ENCODE peak calls at places on chromosomes 16 and 17, in seven cellular contexts. J is thoracic aorta, E is heart right ventricle, Q is Peyer's patch, H is DND-41, D is IMR-90, Z is AG04450. W is an unnamed sample.

GRCh38 chr17:72915631-72916081 is 176.8 kb downstream of the SLC39A11 start:
- DNase-seq in J (no peak), E (no peak), Q (no peak), H (no peak), D (no peak), Z (no peak), W (no peak)

GRCh38 chr16:31707743-31708335 is 165.8 kb upstream of the ZNF267 start:
- DNase-seq in J (no peak), E (no peak), Q (no peak), H (no peak), D (no peak), Z (no peak), W (no peak)

GRCh38 chr17:63480826-63481487 is 4.1 kb downstream of the ACE start:
- DNase-seq in J (no peak), E (no peak), Q (no peak), H (no peak), D (no peak), Z (no peak), W (no peak)

GRCh38 chr17:47733414-47734288 is 615 bp downstream of the TBX21 start:
- DNase-seq in J (no peak), E (no peak), Q (peak; percentile 49), H (no peak), D (no peak), Z (no peak), W (no peak)

GRCh38 chr16:2964416-2965223 is 545 bp downstream of the KREMEN2 start:
- DNase-seq in J (no peak), E (no peak), Q (peak; percentile 68), H (peak; percentile 59), D (no peak), Z (no peak), W (no peak)

GRCh38 chr17:11948791-11949190 is 48.5 kb downstream of the ZNF18 start:
- DNase-seq in J (no peak), E (peak; percentile 24), Q (no peak), H (no peak), D (peak; percentile 86), Z (peak; percentile 62), W (no peak)

GRCh38 chr17:74512041-74512440 is 19.2 kb downstream of the CD300LB start:
- DNase-seq in J (no peak), E (peak; percentile 28), Q (peak; percentile 30), H (no peak), D (no peak), Z (no peak), W (no peak)

GRCh38 chr17:8237175-8237574 is 10.7 kb downstream of the CTC1 start:
- DNase-seq in J (no peak), E (no peak), Q (no peak), H (no peak), D (no peak), Z (no peak), W (no peak)

GRCh38 chr16:2471016-2471652 is at the start of gene NTN3:
- DNase-seq in J (no peak), E (no peak), Q (no peak), H (peak; percentile 52), D (no peak), Z (no peak), W (no peak)

GRCh38 chr16:52456368-52456767 is 90.6 kb downstream of the TOX3 start:
- DNase-seq in J (no peak), E (no peak), Q (no peak), H (no peak), D (no peak), Z (no peak), W (no peak)

GRCh38 chr16:57600952-57601580 is 27.4 kb upstream of the ADGRG1 start:
- DNase-seq in J (no peak), E (no peak), Q (no peak), H (no peak), D (no peak), Z (no peak), W (no peak)

GRCh38 chr17:61816538-61816937 is 46.8 kb downstream of the BRIP1 start:
- DNase-seq in J (no peak), E (no peak), Q (no peak), H (no peak), D (peak; percentile 62), Z (no peak), W (no peak)

GRCh38 chr16:31458073-31458834 is 1.0 kb upstream of the ARMC5 start:
- DNase-seq in J (no peak), E (peak; percentile 59), Q (peak; percentile 82), H (peak; percentile 79), D (peak; percentile 45), Z (no peak), W (no peak)

GRCh38 chr17:50060951-50061712 is 5.2 kb downstream of the ITGA3 start:
- DNase-seq in J (peak; percentile 89), E (peak; percentile 91), Q (no peak), H (no peak), D (peak; percentile 75), Z (no peak), W (peak; percentile 82)

GRCh38 chr17:66795486-66795885 is 39.4 kb upstream of the CACNG5 start:
- DNase-seq in J (no peak), E (no peak), Q (no peak), H (no peak), D (no peak), Z (no peak), W (no peak)

GRCh38 chr17:46159686-46160085 is 33.5 kb downstream of the KANSL1 start:
- DNase-seq in J (no peak), E (no peak), Q (no peak), H (no peak), D (peak; percentile 87), Z (peak; percentile 54), W (no peak)

GRCh38 chr17:78263063-78263735 is 31.8 kb downstream of the TMEM235 start:
- DNase-seq in J (no peak), E (peak; percentile 55), Q (peak; percentile 75), H (no peak), D (no peak), Z (no peak), W (no peak)

GRCh38 chr17:68290268-68290954 is 516 bp downstream of the SLC16A6 start:
- DNase-seq in J (no peak), E (peak; percentile 14), Q (peak; percentile 74), H (peak; percentile 87), D (no peak), Z (no peak), W (no peak)

GRCh38 chr16:86575754-86576557 is 2.4 kb upstream of the FOXL1 start:
- DNase-seq in J (peak; percentile 79), E (peak; percentile 86), Q (peak; percentile 79), H (no peak), D (peak; percentile 97), Z (peak; percentile 95), W (peak; percentile 75)

GRCh38 chr16:3717235-3718018 is at the start of gene TRAP1:
- DNase-seq in J (peak; percentile 51), E (peak; percentile 89), Q (peak; percentile 95), H (peak; percentile 88), D (peak; percentile 75), Z (peak; percentile 30), W (peak; percentile 93)

GRCh38 chr17:29603109-29603674 is 10.3 kb downstream of the ANKRD13B start:
- DNase-seq in J (no peak), E (no peak), Q (no peak), H (no peak), D (no peak), Z (no peak), W (no peak)

GRCh38 chr16:82033683-82034300 is 1.3 kb upstream of the HSD17B2 start:
- DNase-seq in J (no peak), E (no peak), Q (peak; percentile 83), H (no peak), D (no peak), Z (no peak), W (no peak)
- H3K27me3 ChIP-seq in J (no peaks in the 10 kb centered on the region), E (no peaks in the 10 kb centered on the region), Q (no peaks in the 10 kb centered on the region), H (no peaks in the 10 kb centered on the region), D (no peaks in the 10 kb centered on the region), Z (no peaks in the 10 kb centered on the region), W (no peaks in the 10 kb centered on the region)

DNA sequence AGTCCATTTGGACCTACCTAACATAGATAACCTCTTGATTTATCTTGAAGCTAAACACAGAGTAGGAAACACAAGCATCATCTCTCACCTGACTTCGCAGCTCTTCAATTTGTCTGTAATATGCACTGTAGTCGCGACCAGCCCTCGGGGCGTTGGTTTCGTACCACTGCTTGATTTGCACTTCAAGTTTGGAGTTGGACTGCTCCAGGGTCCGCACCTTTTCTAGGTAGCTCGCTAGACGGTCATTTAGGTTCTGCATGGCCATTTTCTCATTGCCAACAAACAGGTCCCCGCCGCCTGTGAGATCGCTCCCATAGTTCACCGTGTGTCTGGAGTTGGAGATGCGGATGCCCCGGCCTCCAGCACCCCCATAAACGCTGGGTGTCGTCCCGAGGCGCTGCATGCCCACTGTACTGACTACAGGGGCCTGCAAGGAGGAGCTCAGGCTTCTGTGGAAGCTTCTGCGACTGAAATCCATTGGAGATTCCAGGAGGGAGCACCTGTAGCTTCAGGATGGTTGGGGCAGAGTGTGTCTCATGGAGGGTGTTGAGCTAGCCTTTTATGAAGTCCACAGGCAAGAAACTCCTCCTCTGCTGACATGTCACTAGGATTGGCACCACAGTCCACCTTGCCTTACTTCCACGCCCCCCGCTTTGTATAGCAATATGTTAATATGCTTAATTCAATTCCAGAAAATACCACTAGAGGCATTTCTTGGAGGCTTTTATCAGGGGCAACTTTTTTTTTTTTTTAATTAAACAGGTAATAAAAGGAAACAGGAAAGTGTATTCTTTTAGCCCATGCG is at the start of gene KRT20:
- DNase-seq in J (no peak), E (no peak), Q (peak; percentile 85), H (no peak), D (no peak), Z (no peak), W (no peak)
- TF ChIP-seq CTCF in J (no peak), E (no peak), Q (peak; percentile 68), H (no peak), D (no peak), Z (no peak), W (no peak)

GRCh38 chr17:34656801-34657200 is 77.4 kb downstream of the TMEM132E start:
- DNase-seq in J (no peak), E (no peak), Q (no peak), H (no peak), D (no peak), Z (no peak), W (no peak)
- H3K27me3 ChIP-seq in J (peaks cover 4% of the 10 kb centered on the region), E (peaks cover 50% of the 10 kb centered on the region), Q (no peaks in the 10 kb centered on the region), H (peaks cover 36% of the 10 kb centered on the region), D (no peaks in the 10 kb centered on the region), Z (no peaks in the 10 kb centered on the region), W (no peaks in the 10 kb centered on the region)

GRCh38 chr17:56658648-56659047 is 65.1 kb downstream of the NOG start:
- DNase-seq in J (no peak), E (no peak), Q (no peak), H (no peak), D (no peak), Z (no peak), W (no peak)

GRCh38 chr17:56652608-56653007 is 59.1 kb downstream of the NOG start:
- DNase-seq in J (no peak), E (no peak), Q (no peak), H (no peak), D (no peak), Z (no peak), W (no peak)

GRCh38 chr17:56656961-56657360 is 63.5 kb downstream of the NOG start:
- DNase-seq in J (no peak), E (no peak), Q (no peak), H (no peak), D (no peak), Z (no peak), W (no peak)

GRCh38 chr17:56648814-56649213 is 55.3 kb downstream of the NOG start:
- DNase-seq in J (no peak), E (no peak), Q (no peak), H (no peak), D (no peak), Z (no peak), W (no peak)

DNA sequence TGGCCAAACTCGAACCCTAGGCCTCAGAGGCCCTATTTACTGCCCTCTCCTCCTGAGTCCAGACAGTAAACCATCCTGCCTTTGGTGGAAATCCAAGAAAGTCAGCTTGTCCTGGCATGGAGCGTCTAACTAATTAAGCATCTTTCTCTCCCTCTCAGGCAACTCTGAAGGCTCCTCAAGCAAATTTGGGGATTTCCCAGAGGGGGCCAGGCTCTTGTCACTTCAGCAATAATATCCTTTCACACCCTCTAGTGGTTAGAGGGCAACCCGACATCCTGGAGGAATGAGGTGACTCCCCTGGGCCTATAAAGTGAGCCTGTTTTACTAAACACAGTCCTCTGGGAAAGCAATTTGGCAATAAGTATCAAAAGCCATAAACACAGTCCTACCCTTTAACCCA is 60.4 kb downstream of the NOG start:
- DNase-seq in J (no peak), E (no peak), Q (no peak), H (peak; percentile 53), D (peak; percentile 52), Z (no peak), W (no peak)
- TF ChIP-seq CTCF in J (no peak), E (peak; percentile 22), Q (no peak), H (peak; percentile 79), D (peak; percentile 52), Z (peak; percentile 55), W (no peak)